ENCODE peak calls at places on chromosome 15, in ten cellular contexts. K is IMR-90, S is ovary, G is heart right ventricle, V is astrocyte, L is mammary epithelial cell, D is WERI-Rb-1, F is BJ, W is thoracic aorta, R is GM23338. H is an unnamed sample.

GRCh38 chr15:64048766-64049165 is 2.5 kb upstream of the DAPK2 start:
- DNase-seq in D (no peak), L (no peak), R (no peak), V (no peak), S (no peak), W (no peak), K (no peak), G (no peak), F (no peak), H (no peak)

GRCh38 chr15:80455668-80456442 is 51.7 kb downstream of the ARNT2 start:
- DNase-seq in S (peak; percentile 65), D (peak; percentile 35), V (peak; percentile 92), F (peak; percentile 88), R (peak; percentile 82), W (no peak), K (peak; percentile 97), G (peak; percentile 50), L (peak; percentile 72), H (no peak)

GRCh38 chr15:95760508-95760907 is 570.0 kb upstream of the NR2F2 start:
- DNase-seq in D (peak; percentile 57), K (no peak), L (no peak), S (peak; percentile 86), R (peak; percentile 72), G (no peak), W (no peak), V (no peak), F (no peak), H (no peak)

GRCh38 chr15:87508086-87508485 is 748.5 kb downstream of the NTRK3 start:
- DNase-seq in F (no peak), G (no peak), R (no peak), L (no peak), D (no peak), W (no peak), S (no peak), K (no peak), V (no peak), H (no peak)

GRCh38 chr15:33064878-33065277 is 129.6 kb downstream of the FMN1 start:
- DNase-seq in D (no peak), L (peak; percentile 57), K (peak; percentile 81), S (no peak), V (peak; percentile 77), G (no peak), R (no peak), W (no peak), F (peak; percentile 9), H (no peak)

GRCh38 chr15:100661161-100661560 is 58.8 kb downstream of the ASB7 start:
- DNase-seq in K (no peak), R (no peak), L (no peak), V (no peak), D (no peak), G (no peak), S (no peak), W (no peak), F (no peak), H (no peak)

GRCh38 chr15:85097706-85098105 is 116.0 kb downstream of the PDE8A start:
- DNase-seq in V (peak; percentile 56), K (peak; percentile 30), R (no peak), D (no peak), L (no peak), W (no peak), S (no peak), F (no peak), G (no peak), H (no peak)

GRCh38 chr15:98727115-98728040 is 79.0 kb downstream of the IGF1R start:
- DNase-seq in L (peak; percentile 95), D (no peak), V (peak; percentile 93), S (peak; percentile 87), G (peak; percentile 85), R (peak; percentile 90), K (peak; percentile 93), F (peak; percentile 82), W (peak; percentile 65), H (no peak)

GRCh38 chr15:96264351-96264798 is 66.1 kb upstream of the NR2F2 start:
- DNase-seq in G (no peak), L (peak; percentile 99), D (no peak), V (no peak), W (no peak), K (no peak), R (no peak), S (no peak), F (no peak), H (no peak)

GRCh38 chr15:64950888-64951287 is 38.8 kb downstream of the SPG21 start:
- DNase-seq in K (no peak), W (no peak), S (no peak), D (no peak), V (no peak), L (peak; percentile 2), R (no peak), F (no peak), G (no peak), H (no peak)

GRCh38 chr15:100248236-100248635 is 93.5 kb downstream of the ADAMTS17 start:
- DNase-seq in W (no peak), K (no peak), S (no peak), R (no peak), F (no peak), L (no peak), V (no peak), G (no peak), D (no peak), H (no peak)

GRCh38 chr15:74402873-74403589 is 30.7 kb downstream of the SEMA7A start:
- DNase-seq in F (no peak), G (peak; percentile 16), K (no peak), V (no peak), W (no peak), R (no peak), L (no peak), D (no peak), S (no peak), H (no peak)

GRCh38 chr15:44414001-44414400 is 13.4 kb upstream of the CTDSPL2 start:
- DNase-seq in S (no peak), D (no peak), V (no peak), W (no peak), G (no peak), F (no peak), L (no peak), R (no peak), K (no peak), H (no peak)

GRCh38 chr15:71052356-71052755 is 62.9 kb upstream of the THSD4 start:
- DNase-seq in V (peak; percentile 51), G (no peak), S (no peak), F (no peak), W (no peak), D (no peak), L (peak; percentile 94), K (peak; percentile 90), R (no peak), H (no peak)

DNA sequence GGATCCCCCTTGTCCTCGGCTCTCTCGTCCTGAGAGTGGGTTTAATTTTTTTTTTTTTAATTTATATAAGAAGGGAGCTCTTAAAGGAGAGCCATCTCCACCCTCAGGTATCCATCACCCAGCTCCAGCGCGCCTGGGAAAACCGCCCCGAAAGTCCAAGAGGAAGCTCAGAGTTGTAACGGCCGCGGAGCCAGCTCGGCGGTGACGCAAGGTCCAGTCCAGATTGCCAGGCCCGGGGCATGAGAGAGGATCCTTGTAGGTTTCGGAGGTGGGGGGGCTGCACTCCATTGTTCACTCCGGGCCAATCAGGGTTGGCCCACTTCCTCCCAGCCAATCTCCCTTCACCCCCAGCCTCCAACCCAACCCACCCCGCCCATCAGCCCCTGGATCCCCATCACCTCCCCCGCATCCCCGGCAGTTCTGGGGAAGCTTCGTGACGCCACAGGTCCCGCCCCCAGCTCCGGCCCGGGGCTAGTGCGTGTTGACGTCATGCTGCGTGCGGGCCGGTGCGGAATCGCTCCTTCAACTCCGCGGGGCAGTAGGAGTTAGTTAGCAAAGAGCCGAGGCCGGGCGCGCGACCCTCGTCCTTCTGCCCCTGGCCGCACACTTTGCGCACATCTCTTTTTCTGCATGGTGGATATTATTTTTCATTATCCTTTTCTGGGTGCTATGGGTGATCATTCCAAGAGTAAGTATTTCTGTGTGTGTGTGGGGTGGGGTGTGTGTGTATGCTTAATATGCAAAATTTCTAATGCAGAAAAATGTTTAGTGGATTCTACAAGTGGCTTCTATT is at the start of gene ISL2:
- DNase-seq in K (peak; percentile 96), G (no peak), D (peak; percentile 99), W (no peak), R (peak; percentile 97), L (peak; percentile 90), V (no peak), S (peak; percentile 38), F (peak; percentile 95), H (peak; percentile 69)
- H3K4me3 ChIP-seq in K (peak within 1 kb of the TSS; percentile 68), G (no peak within 1 kb of the TSS), D (peak within 1 kb of the TSS; percentile 96), W (peak within 1 kb of the TSS; percentile 50), R (peak within 1 kb of the TSS; percentile 52), L (peak within 1 kb of the TSS; percentile 14), V (peak within 1 kb of the TSS; percentile 36), S (no peak within 1 kb of the TSS), F (peak within 1 kb of the TSS; percentile 74), H (peak within 1 kb of the TSS; percentile 26)

GRCh38 chr15:68053997-68054657 is at the start of gene PIAS1:
- DNase-seq in F (peak; percentile 64), R (peak; percentile 97), V (peak; percentile 65), K (peak; percentile 83), L (peak; percentile 88), S (peak; percentile 96), G (peak; percentile 93), D (peak; percentile 96), W (peak; percentile 87), H (peak; percentile 95)
- H3K4me3 ChIP-seq in F (peak within 1 kb of the TSS; percentile 72), R (peak within 1 kb of the TSS; percentile 89), V (peak within 1 kb of the TSS; percentile 80), K (peak within 1 kb of the TSS; percentile 88), L (peak within 1 kb of the TSS; percentile 99), S (peak within 1 kb of the TSS; percentile 100), G (peak within 1 kb of the TSS; percentile 86), D (peak within 1 kb of the TSS; percentile 72), W (peak within 1 kb of the TSS; percentile 87), H (peak within 1 kb of the TSS; percentile 92)

GRCh38 chr15:56261854-56262509 is 18.3 kb upstream of the RFX7 start:
- DNase-seq in S (no peak), G (no peak), R (no peak), D (no peak), V (no peak), W (no peak), L (peak; percentile 74), K (no peak), F (no peak), H (no peak)
- H3K4me3 ChIP-seq in S (no peak overlapping the region), G (no peak overlapping the region), R (no peak overlapping the region), D (no peak overlapping the region), V (no peak overlapping the region), W (no peak overlapping the region), L (no peak overlapping the region), K (no peak overlapping the region), F (no peak overlapping the region), H (no peak overlapping the region)

GRCh38 chr15:69558138-69558409 is 105.5 kb downstream of the RPLP1 start:
- DNase-seq in D (no peak), R (no peak), F (no peak), V (no peak), W (no peak), K (no peak), G (no peak), S (no peak), L (no peak), H (no peak)

GRCh38 chr15:69559440-69560215 is 107.0 kb downstream of the RPLP1 start:
- DNase-seq in V (no peak), G (no peak), S (no peak), W (no peak), L (no peak), D (no peak), R (no peak), F (no peak), K (no peak), H (no peak)

GRCh38 chr15:69556344-69556743 is 103.7 kb downstream of the RPLP1 start:
- DNase-seq in D (no peak), R (no peak), K (no peak), L (no peak), W (no peak), S (no peak), G (no peak), V (no peak), F (no peak), H (no peak)

GRCh38 chr15:69555080-69555479 is 102.5 kb downstream of the RPLP1 start:
- DNase-seq in V (no peak), F (no peak), S (no peak), L (no peak), W (no peak), D (no peak), G (no peak), R (no peak), K (no peak), H (no peak)

GRCh38 chr15:69557340-69558137 is 104.9 kb downstream of the RPLP1 start:
- DNase-seq in G (no peak), L (peak; percentile 87), S (no peak), D (peak; percentile 66), W (no peak), K (peak; percentile 94), F (peak; percentile 92), V (peak; percentile 95), R (no peak), H (no peak)
- H3K4me3 ChIP-seq in G (no peak overlapping the region), L (no peak overlapping the region), S (no peak overlapping the region), D (no peak overlapping the region), W (no peak overlapping the region), K (no peak overlapping the region), F (no peak overlapping the region), V (no peak overlapping the region), R (no peak overlapping the region), H (no peak overlapping the region)